ENCODE peak calls at places on chromosomes 13 and 19, in seven cellular contexts. Z, Y, R, F, W, P and S are unnamed samples. For H3K27me3, the result is how much of the 10 kb centered on the place peaks cover.

GRCh38 chr19:10104665-10105221 is 1.4 kb upstream of the PPAN start:
- DNase-seq in Z (no peak), Y (peak), R (peak), F (no peak), W (peak), P (no peak), S (peak)

GRCh38 chr13:61880576-61881283 is 465.1 kb upstream of the PCDH20 start:
- DNase-seq in Z (peak), Y (no peak), R (no peak), F (peak), W (no peak), P (no peak), S (peak)

GRCh38 chr19:32677657-32678056 is 2.0 kb downstream of the RGS9BP start:
- DNase-seq in Z (no peak), Y (no peak), R (no peak), F (no peak), W (no peak), P (no peak), S (no peak)

GRCh38 chr13:97001641-97002040 is 7.4 kb upstream of the OXGR1 start:
- DNase-seq in Z (no peak), Y (no peak), R (no peak), F (no peak), W (no peak), P (no peak), S (no peak)

GRCh38 chr19:45179848-45180370 is 1.3 kb downstream of the BLOC1S3 start:
- DNase-seq in Z (no peak), Y (no peak), R (no peak), F (no peak), W (no peak), P (no peak), S (no peak)

GRCh38 chr19:17469371-17470203 is 737 bp upstream of the SLC27A1 start:
- DNase-seq in Z (peak), Y (peak), R (peak), F (peak), W (peak), P (peak), S (peak)

GRCh38 chr13:107099661-107100060 is 531.7 kb upstream of the ARGLU1 start:
- DNase-seq in Z (no peak), Y (no peak), R (no peak), F (no peak), W (no peak), P (no peak), S (no peak)

GRCh38 chr13:56015919-56016318 is 1124.8 kb upstream of the PRR20A start:
- DNase-seq in Z (no peak), Y (no peak), R (no peak), F (no peak), W (no peak), P (no peak), S (no peak)

GRCh38 chr19:18332917-18333530 is 7.4 kb upstream of the PGPEP1 start:
- DNase-seq in Z (no peak), Y (no peak), R (no peak), F (no peak), W (no peak), P (no peak), S (no peak)

GRCh38 chr13:81639984-81640582 is 1299.2 kb upstream of the SPRY2 start:
- DNase-seq in Z (no peak), Y (no peak), R (no peak), F (no peak), W (no peak), P (no peak), S (peak)

GRCh38 chr13:45361596-45362206 is 20.7 kb upstream of the TPT1 start:
- DNase-seq in Z (no peak), Y (no peak), R (no peak), F (no peak), W (no peak), P (no peak), S (no peak)

GRCh38 chr19:719081-719512 is 10.4 kb downstream of the PALM start:
- DNase-seq in Z (no peak), Y (no peak), R (no peak), F (no peak), W (no peak), P (no peak), S (no peak)

GRCh38 chr19:40686882-40687524 is 3.4 kb downstream of the NUMBL start:
- DNase-seq in Z (no peak), Y (no peak), R (no peak), F (no peak), W (no peak), P (no peak), S (no peak)

GRCh38 chr13:79549355-79550106 is 68.6 kb downstream of the NDFIP2 start:
- DNase-seq in Z (no peak), Y (no peak), R (no peak), F (no peak), W (no peak), P (no peak), S (no peak)

GRCh38 chr19:46408611-46409039 is 4.7 kb downstream of the CCDC8 start:
- DNase-seq in Z (no peak), Y (no peak), R (no peak), F (no peak), W (peak), P (peak), S (no peak)

GRCh38 chr13:95862401-95862800 is 185.5 kb downstream of the DNAJC3 start:
- DNase-seq in Z (no peak), Y (no peak), R (no peak), F (no peak), W (no peak), P (no peak), S (no peak)

GRCh38 chr13:74131206-74131605 is 3.0 kb downstream of the KLF12 start:
- DNase-seq in Z (no peak), Y (no peak), R (no peak), F (no peak), W (no peak), P (peak), S (no peak)

GRCh38 chr13:33205804-33206221 is 79.7 kb downstream of the STARD13 start:
- DNase-seq in Z (no peak), Y (no peak), R (no peak), F (no peak), W (no peak), P (peak), S (no peak)

GRCh38 chr13:40206241-40207109 is 460.0 kb downstream of the FOXO1 start:
- DNase-seq in Z (no peak), Y (no peak), R (peak), F (no peak), W (no peak), P (no peak), S (peak)

GRCh38 chr19:4910594-4911273 is 1.4 kb downstream of the UHRF1 start:
- DNase-seq in Z (no peak), Y (no peak), R (no peak), F (no peak), W (peak), P (peak), S (peak)

GRCh38 chr13:98284677-98285076 is 107.6 kb upstream of the RNF113B start:
- DNase-seq in Z (no peak), Y (no peak), R (no peak), F (no peak), W (no peak), P (no peak), S (no peak)

GRCh38 chr13:73521970-73522549 is 463.3 kb downstream of the KLF5 start:
- DNase-seq in Z (no peak), Y (no peak), R (no peak), F (no peak), W (no peak), P (no peak), S (no peak)

GRCh38 chr19:12126707-12127106 is 13.4 kb downstream of the ZNF20 start:
- DNase-seq in Z (no peak), Y (no peak), R (no peak), F (no peak), W (peak), P (no peak), S (peak)

GRCh38 chr13:21675095-21676007 is 4.5 kb downstream of the FGF9 start:
- DNase-seq in Z (no peak), Y (peak), R (no peak), F (no peak), W (peak), P (peak), S (peak)

DNA sequence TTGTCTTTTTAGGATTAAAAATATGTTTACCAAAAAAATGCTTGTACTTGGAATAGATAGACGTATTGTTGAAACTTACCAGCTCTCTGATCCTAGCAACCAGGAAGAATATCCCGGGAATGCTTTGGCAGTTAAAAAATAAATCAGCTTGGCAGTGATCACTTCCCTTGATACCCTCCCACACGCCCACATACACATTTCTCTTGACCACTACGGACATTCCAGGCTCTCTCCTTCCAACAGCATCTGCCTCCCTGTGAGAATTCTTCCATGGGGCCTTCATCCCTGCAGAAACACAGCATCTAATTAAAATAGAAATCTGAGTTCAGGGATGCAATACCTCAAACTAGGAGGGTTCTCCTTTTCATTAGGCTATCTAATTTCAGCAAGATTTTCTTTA is 57.9 kb downstream of the THSD1 start:
- DNase-seq in Z (no peak), Y (no peak), R (no peak), F (no peak), W (no peak), P (peak), S (no peak)
- H3K27ac ChIP-seq in Z (no peak), Y (no peak), R (no peak), F (peak), W (no peak), P (no peak), S (no peak)

GRCh38 chr19:2721570-2722540 is 683 bp upstream of the DIRAS1 start:
- DNase-seq in Z (no peak), Y (no peak), R (no peak), F (no peak), W (no peak), P (no peak), S (no peak)
- H3K27me3 ChIP-seq in Z (under half), Y (under half), R (under half), F (under half), W (under half), P (half or more), S (under half)

DNA sequence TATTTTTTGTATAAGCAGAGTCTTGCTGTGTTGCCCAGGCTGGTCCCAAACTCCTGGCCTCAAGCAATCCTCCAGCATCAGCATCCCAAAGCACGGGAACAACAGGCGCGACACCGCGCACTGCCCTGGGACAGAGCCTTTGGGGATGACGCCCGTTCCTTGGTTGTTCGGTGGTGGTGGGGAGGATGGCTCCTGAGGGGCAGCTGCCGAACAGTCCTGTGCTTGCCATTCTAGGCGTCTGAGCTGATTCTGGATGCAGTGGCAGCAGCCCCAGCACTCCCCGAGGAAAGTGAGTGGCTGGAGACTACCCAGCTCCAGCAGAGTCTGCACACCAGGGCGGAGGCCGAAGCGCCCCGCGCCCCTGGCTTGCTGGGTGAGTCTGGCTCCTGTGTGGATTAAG is 6.8 kb upstream of the ZNF135 start:
- DNase-seq in Z (no peak), Y (no peak), R (no peak), F (no peak), W (no peak), P (no peak), S (no peak)
- H3K4me3 ChIP-seq in Z (no peak), Y (no peak), R (no peak), F (no peak), W (no peak), P (no peak), S (no peak)

DNA sequence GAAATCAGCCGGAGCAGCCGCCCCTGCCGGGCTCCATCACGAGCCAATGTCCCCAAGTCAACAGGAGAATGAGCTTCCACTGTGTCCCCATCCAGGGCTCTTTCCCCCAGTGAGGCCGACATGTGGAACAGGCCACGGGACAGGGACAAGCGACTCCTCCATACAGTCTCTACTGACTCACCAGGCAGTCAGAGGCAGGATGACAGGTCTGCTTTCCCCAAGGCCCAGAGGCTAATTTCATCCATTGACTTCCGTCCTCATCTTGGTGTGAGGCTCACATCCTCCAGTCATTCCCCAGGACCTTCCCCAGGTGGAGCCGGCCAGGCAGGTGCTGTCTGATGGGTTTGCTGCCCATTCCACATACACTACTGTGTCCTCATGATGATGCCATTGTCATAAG is 3.5 kb downstream of the CEACAM6 start:
- DNase-seq in Z (no peak), Y (no peak), R (no peak), F (no peak), W (no peak), P (no peak), S (no peak)
- H3K27ac ChIP-seq in Z (no peak), Y (no peak), R (no peak), F (no peak), W (no peak), P (no peak), S (no peak)

GRCh38 chr13:109371066-109371465 is 415.3 kb downstream of the IRS2 start:
- DNase-seq in Z (no peak), Y (no peak), R (no peak), F (no peak), W (no peak), P (no peak), S (no peak)
- H3K27me3 ChIP-seq in Z (under half), Y (under half), R (under half), F (under half), W (under half), P (under half), S (under half)

GRCh38 chr19:3699071-3699740 is 1.1 kb downstream of the PIP5K1C start:
- DNase-seq in Z (no peak), Y (peak), R (no peak), F (no peak), W (peak), P (peak), S (peak)
- H3K4me3 ChIP-seq in Z (peak), Y (peak), R (peak), F (peak), W (peak), P (peak), S (peak)

GRCh38 chr19:38840583-38840968 is 9.0 kb upstream of the ECH1 start:
- DNase-seq in Z (no peak), Y (no peak), R (no peak), F (no peak), W (no peak), P (no peak), S (no peak)

GRCh38 chr19:38839816-38840582 is 8.4 kb upstream of the ECH1 start:
- DNase-seq in Z (no peak), Y (no peak), R (no peak), F (no peak), W (no peak), P (no peak), S (no peak)

GRCh38 chr19:38841787-38842438 is 7.9 kb downstream of the HNRNPL start:
- DNase-seq in Z (no peak), Y (peak), R (no peak), F (no peak), W (no peak), P (no peak), S (peak)

GRCh38 chr19:38842439-38843174 is 7.2 kb downstream of the HNRNPL start:
- DNase-seq in Z (no peak), Y (peak), R (no peak), F (no peak), W (no peak), P (no peak), S (peak)

GRCh38 chr19:38841180-38841766 is 8.5 kb downstream of the HNRNPL start:
- DNase-seq in Z (no peak), Y (no peak), R (no peak), F (no peak), W (no peak), P (no peak), S (no peak)
- H3K27ac ChIP-seq in Z (no peak), Y (no peak), R (no peak), F (peak), W (no peak), P (no peak), S (peak)

GRCh38 chr19:29578349-29578748 is 27.7 kb upstream of the POP4 start:
- DNase-seq in Z (no peak), Y (no peak), R (no peak), F (no peak), W (no peak), P (no peak), S (no peak)
- H3K27me3 ChIP-seq in Z (under half), Y (under half), R (under half), F (half or more), W (under half), P (half or more), S (under half)

GRCh38 chr19:50326101-50326664 is 3.0 kb downstream of the KCNC3 start:
- DNase-seq in Z (no peak), Y (no peak), R (no peak), F (no peak), W (no peak), P (no peak), S (no peak)
- H3K4me3 ChIP-seq in Z (peak), Y (no peak), R (no peak), F (peak), W (no peak), P (no peak), S (no peak)